ENCODE peak calls at places on chromosomes 1 and 21, in six cellular contexts. E, V, R, F, M and P are unnamed samples. For H3K4me1, the result is how much of the 10 kb centered on the place peaks cover.

GRCh38 chr1:35442737-35443136 is 114.5 kb downstream of the KIAA0319L start:
- DNase-seq in E (peak), V (no peak), R (no peak), F (no peak), M (no peak), P (no peak)

GRCh38 chr1:211036701-211037494 is 97.0 kb downstream of the KCNH1 start:
- DNase-seq in E (peak), V (peak), R (no peak), F (peak), M (peak), P (no peak)

GRCh38 chr1:175015243-175015642 is 8.0 kb downstream of the MRPS14 start:
- DNase-seq in E (peak), V (peak), R (no peak), F (peak), M (no peak), P (no peak)

GRCh38 chr1:180084867-180085266 is 69.8 kb upstream of the QSOX1 start:
- DNase-seq in E (no peak), V (no peak), R (no peak), F (no peak), M (no peak), P (no peak)

GRCh38 chr21:25503981-25504380 is 103.3 kb downstream of the MRPL39 start:
- DNase-seq in E (no peak), V (no peak), R (no peak), F (no peak), M (no peak), P (no peak)

GRCh38 chr1:28354121-28354520 is 15.4 kb upstream of the PHACTR4 start:
- DNase-seq in E (peak), V (peak), R (no peak), F (peak), M (no peak), P (no peak)

GRCh38 chr1:103525114-103525606 is 339 bp upstream of the RNPC3 start:
- DNase-seq in E (peak), V (peak), R (peak), F (peak), M (peak), P (peak)

GRCh38 chr1:11320153-11320936 is 47.3 kb downstream of the UBIAD1 start:
- DNase-seq in E (no peak), V (no peak), R (peak), F (peak), M (peak), P (no peak)

GRCh38 chr1:12204140-12204539 is 25.7 kb upstream of the VPS13D start:
- DNase-seq in E (no peak), V (no peak), R (no peak), F (no peak), M (no peak), P (no peak)

GRCh38 chr1:178376008-178376407 is 120.8 kb downstream of the CLEC20A start:
- DNase-seq in E (no peak), V (no peak), R (no peak), F (no peak), M (peak), P (no peak)

GRCh38 chr1:16013220-16013907 is 4.5 kb downstream of the HSPB7 start:
- DNase-seq in E (peak), V (peak), R (peak), F (peak), M (peak), P (no peak)

GRCh38 chr1:54124472-54124871 is 28.3 kb downstream of the CDCP2 start:
- DNase-seq in E (no peak), V (no peak), R (no peak), F (no peak), M (no peak), P (no peak)

GRCh38 chr1:98201640-98202039 is 280.8 kb upstream of the DPYD start:
- DNase-seq in E (peak), V (peak), R (no peak), F (no peak), M (no peak), P (no peak)

GRCh38 chr1:169044296-169044695 is 62.2 kb upstream of the ATP1B1 start:
- DNase-seq in E (no peak), V (no peak), R (no peak), F (no peak), M (no peak), P (no peak)

GRCh38 chr1:33176362-33176850 is 5.4 kb downstream of the TRIM62 start:
- DNase-seq in E (peak), V (peak), R (peak), F (peak), M (no peak), P (no peak)

GRCh38 chr1:236795757-236796719 is 946 bp downstream of the MTR start:
- DNase-seq in E (peak), V (peak), R (no peak), F (peak), M (peak), P (no peak)

GRCh38 chr21:26116456-26117011 is 54.0 kb downstream of the APP start:
- DNase-seq in E (peak), V (no peak), R (no peak), F (peak), M (peak), P (no peak)

GRCh38 chr1:54405894-54406293 is 300 bp downstream of the SSBP3 start:
- DNase-seq in E (no peak), V (no peak), R (no peak), F (peak), M (no peak), P (no peak)

GRCh38 chr1:18547460-18547859 is 66.7 kb downstream of the KLHDC7A start:
- DNase-seq in E (no peak), V (no peak), R (peak), F (peak), M (peak), P (no peak)

GRCh38 chr1:18542351-18542750 is 61.6 kb downstream of the KLHDC7A start:
- DNase-seq in E (no peak), V (no peak), R (peak), F (no peak), M (peak), P (peak)

GRCh38 chr1:18549131-18549530 is 68.4 kb downstream of the KLHDC7A start:
- DNase-seq in E (no peak), V (no peak), R (no peak), F (no peak), M (no peak), P (no peak)

GRCh38 chr1:18549896-18550295 is 69.2 kb downstream of the KLHDC7A start:
- DNase-seq in E (no peak), V (no peak), R (no peak), F (no peak), M (no peak), P (no peak)

DNA sequence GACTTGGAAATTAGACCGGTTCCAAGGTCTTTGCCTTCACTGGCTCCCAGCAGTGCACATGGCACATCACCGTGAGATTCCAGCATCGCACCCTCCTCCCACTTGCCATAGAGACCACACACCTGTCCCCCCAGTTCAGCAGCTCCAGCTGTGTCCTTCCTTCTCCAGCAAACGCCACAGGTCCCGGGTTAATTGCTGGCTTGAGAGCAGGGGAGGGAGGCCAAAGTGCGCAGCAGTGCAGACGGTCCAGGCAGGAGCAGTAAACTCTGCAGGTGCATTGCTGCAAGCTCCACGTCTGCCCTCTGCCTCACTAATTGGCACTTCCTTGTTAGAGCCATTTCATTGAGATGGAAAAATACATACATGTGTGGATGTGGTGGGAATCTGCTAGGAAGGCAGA is 65.3 kb downstream of the KLHDC7A start:
- DNase-seq in E (no peak), V (no peak), R (no peak), F (no peak), M (no peak), P (no peak)
- H3K4ac ChIP-seq in E (no peak), V (no peak), R (no peak), F (no peak), M (no peak), P (no peak)

GRCh38 chr1:157782946-157783345 is 6.0 kb upstream of the FCRL2 start:
- DNase-seq in E (no peak), V (no peak), R (no peak), F (no peak), M (no peak), P (no peak)
- H3K4me1 ChIP-seq in E (under half), V (under half), R (under half), F (under half), M (under half), P (under half)

GRCh38 chr1:26281971-26282693 is 2.2 kb downstream of the SH3BGRL3 start:
- DNase-seq in E (peak), V (peak), R (peak), F (no peak), M (peak), P (peak)
- H3K4ac ChIP-seq in E (peak), V (peak), R (no peak), F (no peak), M (no peak), P (peak)

GRCh38 chr1:116511459-116512019 is 59.3 kb downstream of the CD58 start:
- DNase-seq in E (no peak), V (no peak), R (no peak), F (no peak), M (no peak), P (no peak)

GRCh38 chr1:116516631-116517030 is 54.2 kb downstream of the CD58 start:
- DNase-seq in E (no peak), V (no peak), R (no peak), F (no peak), M (no peak), P (no peak)

GRCh38 chr1:116515702-116516101 is 55.1 kb downstream of the CD58 start:
- DNase-seq in E (no peak), V (no peak), R (no peak), F (no peak), M (no peak), P (no peak)

GRCh38 chr1:116514708-116515525 is 55.9 kb downstream of the CD58 start:
- DNase-seq in E (no peak), V (no peak), R (no peak), F (peak), M (no peak), P (no peak)

DNA sequence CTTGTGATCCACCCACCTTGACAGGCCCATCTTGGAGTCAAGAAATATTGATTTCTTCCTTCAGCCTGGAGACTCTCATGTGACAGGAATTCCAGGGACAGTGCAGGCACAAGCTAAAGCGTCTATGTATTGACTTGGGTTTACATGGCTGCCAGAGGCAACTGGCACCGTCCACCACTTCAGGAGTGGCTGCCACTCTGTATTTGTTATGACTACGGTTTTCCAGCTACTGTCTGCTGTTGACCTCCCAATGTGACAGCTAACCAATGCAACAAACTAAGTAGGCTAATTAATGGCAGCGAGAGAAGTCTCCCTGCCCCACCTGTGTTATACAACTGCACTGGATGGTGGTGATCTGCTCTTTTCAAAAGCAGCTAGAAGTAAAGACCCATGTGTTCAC is 56.9 kb downstream of the CD58 start:
- DNase-seq in E (no peak), V (no peak), R (no peak), F (no peak), M (no peak), P (no peak)
- H3K4me1 ChIP-seq in E (under half), V (under half), R (under half), F (under half), M (under half), P (under half)

GRCh38 chr1:6241107-6241886 is 2.7 kb upstream of the HES3 start:
- DNase-seq in E (no peak), V (no peak), R (no peak), F (no peak), M (no peak), P (no peak)
- H3K4ac ChIP-seq in E (no peak), V (no peak), R (no peak), F (no peak), M (no peak), P (no peak)

GRCh38 chr1:50350868-50351267 is 72.4 kb downstream of the DMRTA2 start:
- DNase-seq in E (no peak), V (no peak), R (no peak), F (no peak), M (no peak), P (no peak)
- H3K4me1 ChIP-seq in E (under half), V (under half), R (under half), F (under half), M (under half), P (under half)

GRCh38 chr1:19687414-19687813 is 22.7 kb downstream of the HTR6 start:
- DNase-seq in E (no peak), V (no peak), R (no peak), F (no peak), M (no peak), P (no peak)
- H3K4ac ChIP-seq in E (no peak), V (no peak), R (no peak), F (no peak), M (no peak), P (no peak)